ENCODE peak calls at places on chromosomes 16 and 17, in ten cellular contexts. One of them, this sample, is unnamed.

GRCh38 chr17:2056221-2057129 is 1.6 kb downstream of the HIC1 start:
- DNase-seq in IMR-90: peak
- DNase-seq in omental fat pad: no peak
- DNase-seq in osteocyte: no peak
- DNase-seq in testis: no peak
- DNase-seq in nephron progenitor cell: peak
- DNase-seq in AG10803: peak
- DNase-seq in heart right ventricle: no peak
- DNase-seq in epithelial cell of proximal tubule: no peak
- DNase-seq in OCI-LY7: no peak
- DNase-seq in this sample: no peak

GRCh38 chr17:51585514-51586104 is 325.3 kb downstream of the UTP18 start:
- DNase-seq in IMR-90: no peak
- DNase-seq in omental fat pad: no peak
- DNase-seq in osteocyte: no peak
- DNase-seq in testis: peak
- DNase-seq in nephron progenitor cell: peak
- DNase-seq in AG10803: no peak
- DNase-seq in heart right ventricle: no peak
- DNase-seq in epithelial cell of proximal tubule: no peak
- DNase-seq in OCI-LY7: no peak
- DNase-seq in this sample: no peak

GRCh38 chr16:66475232-66475631 is 48.1 kb downstream of the BEAN1 start:
- DNase-seq in IMR-90: no peak
- DNase-seq in omental fat pad: no peak
- DNase-seq in osteocyte: peak
- DNase-seq in testis: no peak
- DNase-seq in nephron progenitor cell: no peak
- DNase-seq in AG10803: no peak
- DNase-seq in heart right ventricle: no peak
- DNase-seq in epithelial cell of proximal tubule: no peak
- DNase-seq in OCI-LY7: no peak
- DNase-seq in this sample: peak

GRCh38 chr17:15213381-15214087 is 51.6 kb downstream of the PMP22 start:
- DNase-seq in IMR-90: peak
- DNase-seq in omental fat pad: no peak
- DNase-seq in osteocyte: no peak
- DNase-seq in testis: no peak
- DNase-seq in nephron progenitor cell: peak
- DNase-seq in AG10803: peak
- DNase-seq in heart right ventricle: no peak
- DNase-seq in epithelial cell of proximal tubule: no peak
- DNase-seq in OCI-LY7: peak
- DNase-seq in this sample: no peak

GRCh38 chr16:30997887-30998711 is 12.3 kb downstream of the STX1B start:
- DNase-seq in IMR-90: peak
- DNase-seq in omental fat pad: peak
- DNase-seq in osteocyte: no peak
- DNase-seq in testis: no peak
- DNase-seq in nephron progenitor cell: no peak
- DNase-seq in AG10803: peak
- DNase-seq in heart right ventricle: no peak
- DNase-seq in epithelial cell of proximal tubule: peak
- DNase-seq in OCI-LY7: no peak
- DNase-seq in this sample: no peak

GRCh38 chr17:72622661-72623433 is 469.6 kb downstream of the SLC39A11 start:
- DNase-seq in IMR-90: no peak
- DNase-seq in omental fat pad: no peak
- DNase-seq in osteocyte: no peak
- DNase-seq in testis: no peak
- DNase-seq in nephron progenitor cell: no peak
- DNase-seq in AG10803: no peak
- DNase-seq in heart right ventricle: no peak
- DNase-seq in epithelial cell of proximal tubule: no peak
- DNase-seq in OCI-LY7: no peak
- DNase-seq in this sample: no peak

GRCh38 chr16:30948956-30949654 is at the start of gene ORAI3:
- DNase-seq in IMR-90: peak
- DNase-seq in omental fat pad: no peak
- DNase-seq in osteocyte: no peak
- DNase-seq in testis: peak
- DNase-seq in nephron progenitor cell: peak
- DNase-seq in AG10803: peak
- DNase-seq in heart right ventricle: peak
- DNase-seq in epithelial cell of proximal tubule: no peak
- DNase-seq in OCI-LY7: peak
- DNase-seq in this sample: no peak

GRCh38 chr17:4293572-4293971 is 29.8 kb upstream of the ANKFY1 start:
- DNase-seq in IMR-90: no peak
- DNase-seq in omental fat pad: no peak
- DNase-seq in osteocyte: no peak
- DNase-seq in testis: no peak
- DNase-seq in nephron progenitor cell: no peak
- DNase-seq in AG10803: no peak
- DNase-seq in heart right ventricle: no peak
- DNase-seq in epithelial cell of proximal tubule: no peak
- DNase-seq in OCI-LY7: no peak
- DNase-seq in this sample: no peak

GRCh38 chr16:89782489-89782888 is 34.0 kb downstream of the FANCA start:
- DNase-seq in IMR-90: no peak
- DNase-seq in omental fat pad: no peak
- DNase-seq in osteocyte: no peak
- DNase-seq in testis: no peak
- DNase-seq in nephron progenitor cell: no peak
- DNase-seq in AG10803: no peak
- DNase-seq in heart right ventricle: no peak
- DNase-seq in epithelial cell of proximal tubule: no peak
- DNase-seq in OCI-LY7: no peak
- DNase-seq in this sample: no peak

GRCh38 chr16:89784409-89784808 is 32.0 kb downstream of the FANCA start:
- DNase-seq in IMR-90: no peak
- DNase-seq in omental fat pad: no peak
- DNase-seq in osteocyte: no peak
- DNase-seq in testis: no peak
- DNase-seq in nephron progenitor cell: no peak
- DNase-seq in AG10803: no peak
- DNase-seq in heart right ventricle: no peak
- DNase-seq in epithelial cell of proximal tubule: no peak
- DNase-seq in OCI-LY7: no peak
- DNase-seq in this sample: no peak

GRCh38 chr16:89787365-89787805 is 29.1 kb downstream of the FANCA start:
- DNase-seq in IMR-90: no peak
- DNase-seq in omental fat pad: no peak
- DNase-seq in osteocyte: no peak
- DNase-seq in testis: no peak
- DNase-seq in nephron progenitor cell: no peak
- DNase-seq in AG10803: no peak
- DNase-seq in heart right ventricle: no peak
- DNase-seq in epithelial cell of proximal tubule: no peak
- DNase-seq in OCI-LY7: no peak
- DNase-seq in this sample: no peak

GRCh38 chr16:89786474-89787364 is 29.7 kb downstream of the FANCA start:
- DNase-seq in IMR-90: no peak
- DNase-seq in omental fat pad: no peak
- DNase-seq in osteocyte: no peak
- DNase-seq in testis: no peak
- DNase-seq in nephron progenitor cell: no peak
- DNase-seq in AG10803: no peak
- DNase-seq in heart right ventricle: peak
- DNase-seq in epithelial cell of proximal tubule: no peak
- DNase-seq in OCI-LY7: no peak
- DNase-seq in this sample: no peak

GRCh38 chr16:89785523-89786155 is 30.8 kb downstream of the FANCA start:
- DNase-seq in IMR-90: no peak
- DNase-seq in omental fat pad: no peak
- DNase-seq in osteocyte: no peak
- DNase-seq in testis: no peak
- DNase-seq in nephron progenitor cell: no peak
- DNase-seq in AG10803: no peak
- DNase-seq in heart right ventricle: no peak
- DNase-seq in epithelial cell of proximal tubule: no peak
- DNase-seq in OCI-LY7: no peak
- DNase-seq in this sample: no peak
- TF ChIP-seq CTCF in IMR-90: no peak
- TF ChIP-seq CTCF in omental fat pad: no peak
- TF ChIP-seq CTCF in osteocyte: no peak
- TF ChIP-seq CTCF in testis: no peak
- TF ChIP-seq CTCF in nephron progenitor cell: no peak
- TF ChIP-seq CTCF in AG10803: no peak
- TF ChIP-seq CTCF in heart right ventricle: no peak
- TF ChIP-seq CTCF in epithelial cell of proximal tubule: no peak
- TF ChIP-seq CTCF in OCI-LY7: no peak
- TF ChIP-seq CTCF in this sample: no peak

GRCh38 chr17:74864297-74864865 is 4.7 kb upstream of the GRIN2C start:
- DNase-seq in IMR-90: no peak
- DNase-seq in omental fat pad: no peak
- DNase-seq in osteocyte: no peak
- DNase-seq in testis: no peak
- DNase-seq in nephron progenitor cell: no peak
- DNase-seq in AG10803: no peak
- DNase-seq in heart right ventricle: no peak
- DNase-seq in epithelial cell of proximal tubule: no peak
- DNase-seq in OCI-LY7: no peak
- DNase-seq in this sample: no peak
- TF ChIP-seq CTCF in IMR-90: no peak
- TF ChIP-seq CTCF in omental fat pad: no peak
- TF ChIP-seq CTCF in osteocyte: no peak
- TF ChIP-seq CTCF in testis: no peak
- TF ChIP-seq CTCF in nephron progenitor cell: no peak
- TF ChIP-seq CTCF in AG10803: no peak
- TF ChIP-seq CTCF in heart right ventricle: no peak
- TF ChIP-seq CTCF in epithelial cell of proximal tubule: no peak
- TF ChIP-seq CTCF in OCI-LY7: no peak
- TF ChIP-seq CTCF in this sample: no peak

GRCh38 chr17:78675316-78675616 is 98.1 kb upstream of the DNAH17 start:
- DNase-seq in IMR-90: no peak
- DNase-seq in omental fat pad: no peak
- DNase-seq in osteocyte: no peak
- DNase-seq in testis: no peak
- DNase-seq in nephron progenitor cell: no peak
- DNase-seq in AG10803: no peak
- DNase-seq in heart right ventricle: no peak
- DNase-seq in epithelial cell of proximal tubule: no peak
- DNase-seq in OCI-LY7: no peak
- DNase-seq in this sample: no peak

GRCh38 chr17:78673395-78673794 is 96.2 kb upstream of the DNAH17 start:
- DNase-seq in IMR-90: no peak
- DNase-seq in omental fat pad: no peak
- DNase-seq in osteocyte: no peak
- DNase-seq in testis: no peak
- DNase-seq in nephron progenitor cell: no peak
- DNase-seq in AG10803: no peak
- DNase-seq in heart right ventricle: no peak
- DNase-seq in epithelial cell of proximal tubule: no peak
- DNase-seq in OCI-LY7: no peak
- DNase-seq in this sample: no peak

GRCh38 chr17:78674156-78674555 is 97.0 kb upstream of the DNAH17 start:
- DNase-seq in IMR-90: no peak
- DNase-seq in omental fat pad: no peak
- DNase-seq in osteocyte: no peak
- DNase-seq in testis: no peak
- DNase-seq in nephron progenitor cell: no peak
- DNase-seq in AG10803: no peak
- DNase-seq in heart right ventricle: no peak
- DNase-seq in epithelial cell of proximal tubule: no peak
- DNase-seq in OCI-LY7: no peak
- DNase-seq in this sample: no peak

GRCh38 chr17:78675836-78676235 is 98.6 kb upstream of the DNAH17 start:
- DNase-seq in IMR-90: no peak
- DNase-seq in omental fat pad: no peak
- DNase-seq in osteocyte: no peak
- DNase-seq in testis: no peak
- DNase-seq in nephron progenitor cell: no peak
- DNase-seq in AG10803: no peak
- DNase-seq in heart right ventricle: no peak
- DNase-seq in epithelial cell of proximal tubule: no peak
- DNase-seq in OCI-LY7: no peak
- DNase-seq in this sample: no peak

DNA sequence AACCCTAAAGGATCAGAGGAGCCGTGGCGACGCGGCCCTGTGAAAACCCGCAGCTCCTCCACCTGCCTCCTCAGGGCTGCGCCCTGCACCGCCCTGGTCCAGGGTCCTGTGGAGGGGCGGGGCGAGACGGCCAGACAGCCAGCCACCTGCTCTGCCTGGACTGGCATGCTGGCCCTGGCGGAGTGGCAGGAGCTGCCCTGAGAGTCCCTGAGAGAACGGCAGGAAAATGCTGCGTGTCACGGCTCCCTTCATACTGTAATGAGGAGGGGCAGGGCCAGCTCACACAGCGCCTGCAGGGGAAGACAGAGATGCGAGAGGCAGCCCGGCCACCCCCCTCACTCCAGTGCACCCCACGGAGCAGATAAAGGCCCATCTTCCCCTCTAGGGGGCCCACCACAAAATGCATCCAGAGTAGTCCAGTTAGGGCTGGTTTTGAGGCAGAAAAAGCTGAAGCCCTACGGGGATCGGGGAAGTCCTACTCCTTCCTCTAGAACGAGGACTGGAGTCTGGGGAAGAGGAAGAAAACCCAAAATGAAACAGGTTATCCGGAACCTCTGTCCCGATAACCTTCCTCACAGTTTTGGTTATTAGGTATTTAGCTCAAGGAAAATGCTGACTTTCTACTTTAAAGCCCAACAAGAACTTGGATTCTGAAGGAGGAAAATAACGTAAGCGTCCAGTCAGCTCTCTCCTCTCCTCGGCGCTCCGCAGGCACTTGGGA is 97.6 kb upstream of the DNAH17 start:
- DNase-seq in IMR-90: no peak
- DNase-seq in omental fat pad: no peak
- DNase-seq in osteocyte: no peak
- DNase-seq in testis: no peak
- DNase-seq in nephron progenitor cell: no peak
- DNase-seq in AG10803: no peak
- DNase-seq in heart right ventricle: no peak
- DNase-seq in epithelial cell of proximal tubule: no peak
- DNase-seq in OCI-LY7: no peak
- DNase-seq in this sample: no peak
- TF ChIP-seq CTCF in IMR-90: no peak
- TF ChIP-seq CTCF in omental fat pad: no peak
- TF ChIP-seq CTCF in osteocyte: no peak
- TF ChIP-seq CTCF in testis: no peak
- TF ChIP-seq CTCF in nephron progenitor cell: no peak
- TF ChIP-seq CTCF in AG10803: no peak
- TF ChIP-seq CTCF in heart right ventricle: no peak
- TF ChIP-seq CTCF in epithelial cell of proximal tubule: no peak
- TF ChIP-seq CTCF in OCI-LY7: peak
- TF ChIP-seq CTCF in this sample: no peak

DNA sequence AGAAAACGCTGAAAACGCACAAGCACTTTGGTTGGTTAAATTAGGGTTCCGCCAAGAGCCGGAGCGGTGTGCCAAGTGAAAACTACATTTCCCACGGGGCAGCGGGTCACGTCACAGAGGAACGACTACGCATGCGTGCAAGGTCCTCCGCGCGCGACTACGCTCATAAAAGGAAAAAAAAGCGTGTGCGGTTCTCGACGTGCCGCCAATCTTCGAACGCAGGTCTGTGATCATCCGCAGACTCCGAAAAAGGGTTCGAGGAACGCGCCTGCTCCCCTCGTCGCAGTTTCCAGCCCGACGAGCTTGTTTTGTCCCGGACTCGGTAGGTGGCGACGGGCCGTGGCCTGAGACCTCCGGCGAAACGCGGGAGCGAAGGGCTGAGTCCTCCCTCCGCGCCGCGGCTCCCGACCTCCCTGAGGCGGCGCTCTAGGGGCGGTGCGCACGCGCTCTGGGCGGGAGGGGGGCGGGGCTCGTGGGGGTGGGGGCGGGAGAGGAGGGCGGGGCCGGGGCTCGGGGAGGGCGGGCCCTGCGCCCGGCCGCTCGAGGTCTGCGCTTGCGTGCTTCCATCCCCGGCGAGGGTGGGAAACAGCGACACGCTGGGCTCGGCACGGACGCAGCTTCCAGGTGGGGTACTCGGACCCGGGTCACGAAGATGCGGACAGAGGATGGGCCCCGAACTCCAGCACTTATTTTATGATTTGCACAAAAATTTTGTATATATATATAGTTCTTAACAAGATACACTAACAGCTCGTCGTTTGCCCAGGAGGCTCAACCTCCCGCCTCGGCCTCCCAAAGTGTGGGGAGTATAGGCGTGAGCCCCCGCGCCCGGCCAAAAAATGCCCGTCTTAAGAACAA is at the start of gene SGF29:
- DNase-seq in IMR-90: peak
- DNase-seq in omental fat pad: peak
- DNase-seq in osteocyte: peak
- DNase-seq in testis: peak
- DNase-seq in nephron progenitor cell: peak
- DNase-seq in AG10803: peak
- DNase-seq in heart right ventricle: peak
- DNase-seq in epithelial cell of proximal tubule: peak
- DNase-seq in OCI-LY7: peak
- DNase-seq in this sample: peak
- TF ChIP-seq CTCF in IMR-90: peak
- TF ChIP-seq CTCF in omental fat pad: no peak
- TF ChIP-seq CTCF in osteocyte: peak
- TF ChIP-seq CTCF in testis: peak
- TF ChIP-seq CTCF in nephron progenitor cell: no peak
- TF ChIP-seq CTCF in AG10803: peak
- TF ChIP-seq CTCF in heart right ventricle: peak
- TF ChIP-seq CTCF in epithelial cell of proximal tubule: no peak
- TF ChIP-seq CTCF in OCI-LY7: peak
- TF ChIP-seq CTCF in this sample: peak